ENCODE peak calls at places on chromosomes 13 and 19, in nine cellular contexts. S is kidney epithelial cell, K is esophagus squamous epithelium, T is HT1080, B is GM23338, W is BE2C, N is DMS79 treated with DMSO at 0.1 percent for 48 hours, H is neuronal stem cell, C is H9. D is an unnamed sample.

GRCh38 chr13:46893820-46894533 is 2.9 kb downstream of the HTR2A start:
- DNase-seq in S (peak), K (no peak), T (peak), B (peak), W (peak), N (no peak), H (peak), C (peak), D (no peak)

GRCh38 chr19:16326401-16327130 is 1.9 kb downstream of the KLF2 start:
- DNase-seq in S (no peak), K (no peak), T (peak), B (peak), W (no peak), N (no peak), H (no peak), C (peak), D (no peak)

GRCh38 chr13:106318941-106319411 is 216.5 kb downstream of the EFNB2 start:
- DNase-seq in S (peak), K (no peak), T (peak), B (peak), W (no peak), N (no peak), H (no peak), C (no peak), D (no peak)

GRCh38 chr13:33230178-33230881 is 55.2 kb downstream of the STARD13 start:
- DNase-seq in S (no peak), K (no peak), T (peak), B (no peak), W (no peak), N (no peak), H (no peak), C (no peak), D (no peak)

GRCh38 chr13:94122300-94122699 is 357.2 kb downstream of the DCT start:
- DNase-seq in S (no peak), K (no peak), T (no peak), B (no peak), W (no peak), N (no peak), H (no peak), C (no peak), D (no peak)

GRCh38 chr13:79307433-79307861 is 98.6 kb downstream of the RBM26 start:
- DNase-seq in S (peak), K (no peak), T (no peak), B (no peak), W (no peak), N (no peak), H (no peak), C (no peak), D (no peak)

GRCh38 chr19:51565583-51565982 is 5.5 kb upstream of the ZNF175 start:
- DNase-seq in S (no peak), K (no peak), T (no peak), B (no peak), W (no peak), N (no peak), H (no peak), C (no peak), D (no peak)

GRCh38 chr19:5492281-5492812 is 37.1 kb downstream of the ZNRF4 start:
- DNase-seq in S (no peak), K (no peak), T (no peak), B (no peak), W (no peak), N (no peak), H (no peak), C (no peak), D (no peak)

GRCh38 chr13:109355129-109355528 is 431.3 kb downstream of the IRS2 start:
- DNase-seq in S (no peak), K (no peak), T (no peak), B (no peak), W (no peak), N (no peak), H (no peak), C (no peak), D (no peak)

GRCh38 chr13:77846173-77846572 is 72.5 kb downstream of the EDNRB start:
- DNase-seq in S (no peak), K (no peak), T (no peak), B (no peak), W (no peak), N (no peak), H (no peak), C (no peak), D (no peak)

GRCh38 chr19:2532252-2533071 is 56.5 kb downstream of the GADD45B start:
- DNase-seq in S (no peak), K (no peak), T (peak), B (no peak), W (no peak), N (no peak), H (no peak), C (no peak), D (no peak)